ENCODE peak calls at places on chromosome 6, in eight cellular contexts. One of them, this sample, is unnamed.

GRCh38 chr6:939526-940252 is 246.8 kb upstream of the EXOC2 start:
- DNase-seq in H7: no peak
- DNase-seq in HEK293T: no peak
- DNase-seq in lower leg skin: peak; percentile 72
- DNase-seq in K562: no peak
- DNase-seq in foreskin fibroblast: no peak
- DNase-seq in ureter: no peak
- DNase-seq in lung microvascular endothelial cell: no peak
- DNase-seq in this sample: no peak

GRCh38 chr6:88513920-88514319 is 347.8 kb upstream of the CNR1 start:
- DNase-seq in H7: no peak
- DNase-seq in HEK293T: no peak
- DNase-seq in lower leg skin: no peak
- DNase-seq in K562: no peak
- DNase-seq in foreskin fibroblast: no peak
- DNase-seq in ureter: no peak
- DNase-seq in lung microvascular endothelial cell: no peak
- DNase-seq in this sample: no peak

GRCh38 chr6:85186546-85187170 is 263.2 kb upstream of the NT5E start:
- DNase-seq in H7: no peak
- DNase-seq in HEK293T: no peak
- DNase-seq in lower leg skin: no peak
- DNase-seq in K562: no peak
- DNase-seq in foreskin fibroblast: peak; percentile 28
- DNase-seq in ureter: no peak
- DNase-seq in lung microvascular endothelial cell: no peak
- DNase-seq in this sample: no peak

GRCh38 chr6:32763417-32763816 is at the start of gene HLA-DQB2:
- DNase-seq in H7: no peak
- DNase-seq in HEK293T: no peak
- DNase-seq in lower leg skin: no peak
- DNase-seq in K562: no peak
- DNase-seq in foreskin fibroblast: no peak
- DNase-seq in ureter: no peak
- DNase-seq in lung microvascular endothelial cell: no peak
- DNase-seq in this sample: no peak

GRCh38 chr6:66896415-66896814 is 1189.4 kb upstream of the EYS start:
- DNase-seq in H7: no peak
- DNase-seq in HEK293T: no peak
- DNase-seq in lower leg skin: no peak
- DNase-seq in K562: no peak
- DNase-seq in foreskin fibroblast: no peak
- DNase-seq in ureter: no peak
- DNase-seq in lung microvascular endothelial cell: no peak
- DNase-seq in this sample: no peak

GRCh38 chr6:11233936-11234573 is 1.6 kb upstream of the NEDD9 start:
- DNase-seq in H7: no peak
- DNase-seq in HEK293T: no peak
- DNase-seq in lower leg skin: no peak
- DNase-seq in K562: no peak
- DNase-seq in foreskin fibroblast: no peak
- DNase-seq in ureter: no peak
- DNase-seq in lung microvascular endothelial cell: no peak
- DNase-seq in this sample: no peak

GRCh38 chr6:145347256-145347655 is 388.1 kb downstream of the EPM2A start:
- DNase-seq in H7: no peak
- DNase-seq in HEK293T: no peak
- DNase-seq in lower leg skin: no peak
- DNase-seq in K562: no peak
- DNase-seq in foreskin fibroblast: no peak
- DNase-seq in ureter: no peak
- DNase-seq in lung microvascular endothelial cell: no peak
- DNase-seq in this sample: no peak

GRCh38 chr6:20234136-20234535 is 21.9 kb upstream of the MBOAT1 start:
- DNase-seq in H7: no peak
- DNase-seq in HEK293T: no peak
- DNase-seq in lower leg skin: no peak
- DNase-seq in K562: no peak
- DNase-seq in foreskin fibroblast: no peak
- DNase-seq in ureter: no peak
- DNase-seq in lung microvascular endothelial cell: no peak
- DNase-seq in this sample: no peak

GRCh38 chr6:167409689-167410088 is 84.8 kb downstream of the TTLL2 start:
- DNase-seq in H7: no peak
- DNase-seq in HEK293T: no peak
- DNase-seq in lower leg skin: no peak
- DNase-seq in K562: no peak
- DNase-seq in foreskin fibroblast: no peak
- DNase-seq in ureter: no peak
- DNase-seq in lung microvascular endothelial cell: no peak
- DNase-seq in this sample: no peak

GRCh38 chr6:36699290-36699689 is 1.7 kb downstream of the RAB44 start:
- DNase-seq in H7: no peak
- DNase-seq in HEK293T: no peak
- DNase-seq in lower leg skin: peak; percentile 60
- DNase-seq in K562: peak; percentile 45
- DNase-seq in foreskin fibroblast: no peak
- DNase-seq in ureter: no peak
- DNase-seq in lung microvascular endothelial cell: no peak
- DNase-seq in this sample: no peak

GRCh38 chr6:44064089-44064947 is 62.9 kb downstream of the MRPL14 start:
- DNase-seq in H7: peak; percentile 54
- DNase-seq in HEK293T: no peak
- DNase-seq in lower leg skin: no peak
- DNase-seq in K562: peak; percentile 68
- DNase-seq in foreskin fibroblast: peak; percentile 95
- DNase-seq in ureter: no peak
- DNase-seq in lung microvascular endothelial cell: peak; percentile 98
- DNase-seq in this sample: no peak

GRCh38 chr6:25717856-25718740 is 36.4 kb upstream of the SLC17A4 start:
- DNase-seq in H7: no peak
- DNase-seq in HEK293T: peak; percentile 20
- DNase-seq in lower leg skin: no peak
- DNase-seq in K562: peak; percentile 52
- DNase-seq in foreskin fibroblast: peak; percentile 7
- DNase-seq in ureter: no peak
- DNase-seq in lung microvascular endothelial cell: peak; percentile 40
- DNase-seq in this sample: no peak

GRCh38 chr6:3251462-3252314 is 7.1 kb upstream of the PSMG4 start:
- DNase-seq in H7: peak; percentile 93
- DNase-seq in HEK293T: peak; percentile 88
- DNase-seq in lower leg skin: peak; percentile 96
- DNase-seq in K562: peak; percentile 93
- DNase-seq in foreskin fibroblast: peak; percentile 71
- DNase-seq in ureter: peak; percentile 88
- DNase-seq in lung microvascular endothelial cell: peak; percentile 77
- DNase-seq in this sample: peak; percentile 73

GRCh38 chr6:156980515-156980914 is 203.3 kb downstream of the ARID1B start:
- DNase-seq in H7: no peak
- DNase-seq in HEK293T: peak; percentile 53
- DNase-seq in lower leg skin: no peak
- DNase-seq in K562: no peak
- DNase-seq in foreskin fibroblast: no peak
- DNase-seq in ureter: no peak
- DNase-seq in lung microvascular endothelial cell: no peak
- DNase-seq in this sample: no peak

GRCh38 chr6:145656128-145656527 is 79.2 kb downstream of the EPM2A start:
- DNase-seq in H7: no peak
- DNase-seq in HEK293T: no peak
- DNase-seq in lower leg skin: no peak
- DNase-seq in K562: no peak
- DNase-seq in foreskin fibroblast: no peak
- DNase-seq in ureter: no peak
- DNase-seq in lung microvascular endothelial cell: peak; percentile 31
- DNase-seq in this sample: no peak

GRCh38 chr6:33427585-33428218 is 7.8 kb downstream of the SYNGAP1 start:
- DNase-seq in H7: peak; percentile 88
- DNase-seq in HEK293T: peak; percentile 51
- DNase-seq in lower leg skin: no peak
- DNase-seq in K562: peak; percentile 99
- DNase-seq in foreskin fibroblast: no peak
- DNase-seq in ureter: no peak
- DNase-seq in lung microvascular endothelial cell: no peak
- DNase-seq in this sample: peak; percentile 65

GRCh38 chr6:33619166-33619565 is 2.0 kb upstream of the ITPR3 start:
- DNase-seq in H7: peak; percentile 36
- DNase-seq in HEK293T: no peak
- DNase-seq in lower leg skin: no peak
- DNase-seq in K562: peak; percentile 49
- DNase-seq in foreskin fibroblast: no peak
- DNase-seq in ureter: no peak
- DNase-seq in lung microvascular endothelial cell: no peak
- DNase-seq in this sample: no peak

GRCh38 chr6:7108196-7108963 is 619 bp downstream of the RREB1 start:
- DNase-seq in H7: peak; percentile 81
- DNase-seq in HEK293T: peak; percentile 44
- DNase-seq in lower leg skin: peak; percentile 93
- DNase-seq in K562: peak; percentile 64
- DNase-seq in foreskin fibroblast: peak; percentile 48
- DNase-seq in ureter: peak; percentile 73
- DNase-seq in lung microvascular endothelial cell: peak; percentile 65
- DNase-seq in this sample: peak; percentile 31

GRCh38 chr6:125818225-125818657 is 27.5 kb downstream of the NCOA7 start:
- DNase-seq in H7: no peak
- DNase-seq in HEK293T: no peak
- DNase-seq in lower leg skin: no peak
- DNase-seq in K562: no peak
- DNase-seq in foreskin fibroblast: no peak
- DNase-seq in ureter: no peak
- DNase-seq in lung microvascular endothelial cell: no peak
- DNase-seq in this sample: no peak

GRCh38 chr6:2830183-2830582 is 11.5 kb downstream of the SERPINB1 start:
- DNase-seq in H7: no peak
- DNase-seq in HEK293T: no peak
- DNase-seq in lower leg skin: no peak
- DNase-seq in K562: no peak
- DNase-seq in foreskin fibroblast: no peak
- DNase-seq in ureter: no peak
- DNase-seq in lung microvascular endothelial cell: no peak
- DNase-seq in this sample: no peak

GRCh38 chr6:75109025-75109424 is 96.8 kb downstream of the COL12A1 start:
- DNase-seq in H7: no peak
- DNase-seq in HEK293T: no peak
- DNase-seq in lower leg skin: no peak
- DNase-seq in K562: no peak
- DNase-seq in foreskin fibroblast: no peak
- DNase-seq in ureter: no peak
- DNase-seq in lung microvascular endothelial cell: no peak
- DNase-seq in this sample: no peak

GRCh38 chr6:20564269-20564668 is 30.0 kb downstream of the CDKAL1 start:
- DNase-seq in H7: peak; percentile 19
- DNase-seq in HEK293T: no peak
- DNase-seq in lower leg skin: no peak
- DNase-seq in K562: no peak
- DNase-seq in foreskin fibroblast: no peak
- DNase-seq in ureter: no peak
- DNase-seq in lung microvascular endothelial cell: peak; percentile 37
- DNase-seq in this sample: no peak

GRCh38 chr6:150466196-150466595 is 97.4 kb downstream of the IYD start:
- DNase-seq in H7: no peak
- DNase-seq in HEK293T: no peak
- DNase-seq in lower leg skin: no peak
- DNase-seq in K562: no peak
- DNase-seq in foreskin fibroblast: no peak
- DNase-seq in ureter: no peak
- DNase-seq in lung microvascular endothelial cell: no peak
- DNase-seq in this sample: no peak

GRCh38 chr6:134797400-134798113 is 152.3 kb downstream of the ALDH8A1 start:
- DNase-seq in H7: no peak
- DNase-seq in HEK293T: no peak
- DNase-seq in lower leg skin: no peak
- DNase-seq in K562: no peak
- DNase-seq in foreskin fibroblast: no peak
- DNase-seq in ureter: no peak
- DNase-seq in lung microvascular endothelial cell: no peak
- DNase-seq in this sample: no peak

GRCh38 chr6:71349976-71350615 is 61.5 kb downstream of the OGFRL1 start:
- DNase-seq in H7: no peak
- DNase-seq in HEK293T: no peak
- DNase-seq in lower leg skin: no peak
- DNase-seq in K562: no peak
- DNase-seq in foreskin fibroblast: peak; percentile 33
- DNase-seq in ureter: peak; percentile 57
- DNase-seq in lung microvascular endothelial cell: peak; percentile 68
- DNase-seq in this sample: no peak

GRCh38 chr6:117677553-117678131 is 2.4 kb downstream of the NUS1 start:
- DNase-seq in H7: no peak
- DNase-seq in HEK293T: no peak
- DNase-seq in lower leg skin: no peak
- DNase-seq in K562: peak; percentile 29
- DNase-seq in foreskin fibroblast: peak; percentile 38
- DNase-seq in ureter: no peak
- DNase-seq in lung microvascular endothelial cell: peak; percentile 49
- DNase-seq in this sample: no peak

GRCh38 chr6:141963543-141964295 is 169.0 kb upstream of the GJE1 start:
- DNase-seq in H7: no peak
- DNase-seq in HEK293T: no peak
- DNase-seq in lower leg skin: no peak
- DNase-seq in K562: no peak
- DNase-seq in foreskin fibroblast: no peak
- DNase-seq in ureter: no peak
- DNase-seq in lung microvascular endothelial cell: no peak
- DNase-seq in this sample: no peak

GRCh38 chr6:31585531-31585930 is 546 bp upstream of the LST1 start:
- DNase-seq in H7: peak; percentile 79
- DNase-seq in HEK293T: peak; percentile 60
- DNase-seq in lower leg skin: peak; percentile 74
- DNase-seq in K562: peak; percentile 62
- DNase-seq in foreskin fibroblast: no peak
- DNase-seq in ureter: no peak
- DNase-seq in lung microvascular endothelial cell: peak; percentile 11
- DNase-seq in this sample: no peak

GRCh38 chr6:116363759-116364158 is 7.0 kb upstream of the DSE start:
- DNase-seq in H7: no peak
- DNase-seq in HEK293T: no peak
- DNase-seq in lower leg skin: no peak
- DNase-seq in K562: no peak
- DNase-seq in foreskin fibroblast: no peak
- DNase-seq in ureter: no peak
- DNase-seq in lung microvascular endothelial cell: peak; percentile 6
- DNase-seq in this sample: no peak

GRCh38 chr6:119590066-119590465 is 240.5 kb upstream of the MAN1A1 start:
- DNase-seq in H7: no peak
- DNase-seq in HEK293T: no peak
- DNase-seq in lower leg skin: no peak
- DNase-seq in K562: no peak
- DNase-seq in foreskin fibroblast: no peak
- DNase-seq in ureter: no peak
- DNase-seq in lung microvascular endothelial cell: no peak
- DNase-seq in this sample: no peak

GRCh38 chr6:24648276-24648675 is 2.3 kb upstream of the KIAA0319 start:
- DNase-seq in H7: no peak
- DNase-seq in HEK293T: no peak
- DNase-seq in lower leg skin: no peak
- DNase-seq in K562: no peak
- DNase-seq in foreskin fibroblast: no peak
- DNase-seq in ureter: no peak
- DNase-seq in lung microvascular endothelial cell: no peak
- DNase-seq in this sample: no peak

GRCh38 chr6:43943099-43943766 is 173.2 kb downstream of the VEGFA start:
- DNase-seq in H7: no peak
- DNase-seq in HEK293T: no peak
- DNase-seq in lower leg skin: peak; percentile 53
- DNase-seq in K562: no peak
- DNase-seq in foreskin fibroblast: no peak
- DNase-seq in ureter: peak; percentile 33
- DNase-seq in lung microvascular endothelial cell: no peak
- DNase-seq in this sample: no peak

This sample was measured in T-helper 9 cell.